ENCODE peak calls at places on chromosomes 3 and 15, in nine cellular contexts. Z is AG10803, R is upper lobe of right lung, E is WERI-Rb-1, S is kidney, A is mesenchymal stem cell, N is breast epithelium, X is GM23248, V is AG09309. F is an unnamed sample.

GRCh38 chr15:68743256-68743655 is 77.4 kb downstream of the ANP32A start:
- DNase-seq in V (no peak), S (no peak), N (no peak), R (no peak), A (no peak), Z (no peak), X (no peak), E (no peak), F (no peak)

GRCh38 chr15:29825205-29825604 is 2.9 kb upstream of the TJP1 start:
- DNase-seq in N (no peak), X (no peak), Z (peak), A (peak), E (no peak), V (no peak), R (no peak), S (no peak), F (peak)

GRCh38 chr3:775178-775885 is 317.5 kb upstream of the CNTN6 start:
- DNase-seq in Z (no peak), N (no peak), E (no peak), A (no peak), S (no peak), R (no peak), V (no peak), X (no peak), F (no peak)

GRCh38 chr3:103083848-103084631 is 649.2 kb downstream of the ZPLD1 start:
- DNase-seq in E (no peak), S (no peak), A (no peak), N (no peak), X (no peak), Z (no peak), V (no peak), R (no peak), F (no peak)

GRCh38 chr15:78950906-78951840 is 6.3 kb upstream of the CTSH start:
- DNase-seq in R (no peak), Z (peak), S (no peak), V (no peak), N (no peak), E (peak), A (peak), X (peak), F (peak)

GRCh38 chr15:74653426-74654082 is 37.9 kb downstream of the CLK3 start:
- DNase-seq in Z (peak), S (no peak), N (no peak), E (no peak), X (peak), A (peak), R (no peak), V (peak), F (peak)

GRCh38 chr15:27668471-27669220 is 430.5 kb downstream of the OCA2 start:
- DNase-seq in E (no peak), N (no peak), S (no peak), X (no peak), V (no peak), A (no peak), Z (no peak), R (no peak), F (no peak)

GRCh38 chr3:72270072-72270611 is 485.2 kb upstream of the PROK2 start:
- DNase-seq in N (peak), V (peak), R (peak), S (peak), Z (peak), X (peak), E (no peak), A (peak), F (peak)

GRCh38 chr15:66995257-66995656 is 70.1 kb upstream of the SMAD3 start:
- DNase-seq in S (no peak), R (no peak), E (no peak), X (peak), A (peak), Z (peak), V (peak), N (no peak), F (peak)

GRCh38 chr3:126511291-126511690 is 6.3 kb downstream of the UROC1 start:
- DNase-seq in N (no peak), A (no peak), R (peak), S (peak), V (no peak), Z (no peak), X (no peak), E (no peak), F (no peak)

GRCh38 chr3:123341871-123342630 is 106.8 kb downstream of the ADCY5 start:
- DNase-seq in N (no peak), R (peak), V (no peak), X (no peak), E (peak), Z (no peak), S (peak), A (no peak), F (no peak)

GRCh38 chr3:14141144-14141543 is 16.3 kb downstream of the TMEM43 start:
- DNase-seq in X (peak), A (no peak), E (no peak), N (no peak), Z (no peak), R (no peak), V (no peak), S (no peak), F (no peak)

GRCh38 chr3:198065897-198066296 is 105.9 kb downstream of the LMLN start:
- DNase-seq in E (no peak), R (no peak), A (no peak), S (no peak), Z (no peak), X (no peak), V (no peak), N (no peak), F (no peak)

GRCh38 chr3:33860355-33861047 is 62.1 kb downstream of the PDCD6IP start:
- DNase-seq in X (no peak), R (no peak), Z (no peak), N (no peak), A (no peak), V (no peak), E (no peak), S (no peak), F (no peak)

GRCh38 chr3:193897288-193897687 is 238.7 kb upstream of the HES1 start:
- DNase-seq in N (no peak), Z (no peak), R (no peak), X (no peak), A (no peak), V (no peak), E (no peak), S (no peak), F (peak)

GRCh38 chr3:183698760-183699159 is 1.2 kb downstream of the YEATS2 start:
- DNase-seq in S (no peak), Z (peak), A (peak), R (no peak), V (no peak), E (no peak), X (peak), N (no peak), F (peak)

GRCh38 chr3:183697123-183697609 is 431 bp upstream of the YEATS2 start:
- DNase-seq in E (no peak), X (no peak), R (no peak), S (no peak), Z (no peak), V (no peak), A (no peak), N (no peak), F (no peak)

GRCh38 chr3:183697610-183698317 is at the start of gene YEATS2:
- DNase-seq in N (no peak), X (peak), V (no peak), Z (peak), A (peak), S (peak), R (peak), E (peak), F (peak)

GRCh38 chr3:183698318-183698731 is 728 bp downstream of the YEATS2 start:
- DNase-seq in R (no peak), V (no peak), S (peak), N (no peak), A (peak), Z (peak), E (peak), X (peak), F (peak)

DNA sequence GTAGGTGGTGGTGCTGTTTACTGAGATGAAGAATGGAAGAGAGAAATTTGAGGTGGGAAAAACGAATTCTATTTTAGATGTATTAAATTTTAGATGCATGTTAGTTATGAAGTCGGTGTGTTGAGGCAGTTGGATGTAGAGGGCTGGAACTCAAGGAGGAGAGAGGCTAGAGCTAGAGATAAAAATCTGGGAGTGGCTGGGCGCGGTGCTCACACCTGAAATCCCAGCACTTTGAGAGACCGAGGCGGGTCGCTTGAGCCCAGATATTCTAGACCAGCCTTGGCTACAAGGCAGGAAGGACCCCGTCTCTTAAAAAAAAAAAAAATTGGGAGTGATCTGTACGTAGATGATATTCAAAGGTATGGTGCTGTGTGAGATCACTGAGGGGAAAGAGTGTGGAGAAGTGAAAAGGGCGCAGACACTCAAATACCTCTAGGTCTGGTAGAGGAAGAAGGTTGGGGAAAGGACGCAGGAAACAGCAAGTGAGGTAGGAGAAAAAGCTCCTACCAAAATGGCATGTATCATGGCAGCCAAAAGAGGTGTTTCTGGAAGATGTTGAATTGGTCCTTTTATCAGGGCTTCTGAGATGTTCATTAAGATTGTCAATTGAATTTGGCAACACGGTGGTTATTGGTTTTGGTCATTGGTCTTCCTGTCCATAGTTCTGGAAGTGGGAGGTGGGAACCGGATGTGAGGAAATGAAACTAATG is 1.8 kb downstream of the YEATS2 start:
- DNase-seq in N (no peak), V (no peak), Z (no peak), E (no peak), X (no peak), A (no peak), S (no peak), R (no peak), F (no peak)
- H3K4me3 ChIP-seq in N (peak), V (peak), Z (peak), E (peak), X (peak), A (peak), S (peak), R (peak), F (peak)

DNA sequence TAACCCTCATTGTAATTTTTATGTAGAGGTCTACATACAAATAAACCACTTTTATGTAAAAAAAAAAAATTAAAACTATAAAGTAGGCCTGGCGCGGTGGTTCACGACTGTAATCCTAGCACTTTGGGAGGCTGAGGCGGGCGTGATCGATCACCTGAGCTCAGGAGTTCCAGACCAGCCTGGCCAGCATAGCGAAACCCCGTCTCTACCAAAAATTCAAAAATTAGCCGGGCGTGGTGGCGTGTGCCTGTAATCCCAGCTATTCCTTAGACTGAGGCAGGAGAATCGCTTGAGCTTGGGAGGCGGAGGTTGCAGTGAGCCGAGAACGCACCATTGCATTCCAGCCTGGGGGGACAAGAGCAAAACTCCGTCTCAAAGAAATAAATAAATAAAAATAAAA is 766 bp upstream of the SLC12A6 start:
- DNase-seq in S (no peak), A (no peak), Z (no peak), R (no peak), X (no peak), N (no peak), E (no peak), V (no peak), F (no peak)
- H3K4me3 ChIP-seq in S (peak), A (peak), Z (peak), R (peak), X (peak), N (peak), E (no peak), V (no peak), F (peak)

GRCh38 chr15:39172380-39173281 is 408.2 kb upstream of the THBS1 start:
- DNase-seq in Z (peak), A (peak), V (no peak), X (peak), R (no peak), S (peak), E (no peak), N (no peak), F (peak)
- H3K4me3 ChIP-seq in Z (no peak), A (peak), V (no peak), X (no peak), R (no peak), S (peak), E (no peak), N (peak), F (no peak)

GRCh38 chr15:90001683-90002427 is 731 bp downstream of the ZNF710 start:
- DNase-seq in V (no peak), Z (peak), E (peak), S (peak), R (peak), X (peak), N (no peak), A (peak), F (peak)

GRCh38 chr15:90004252-90004651 is 3.1 kb downstream of the ZNF710 start:
- DNase-seq in S (no peak), E (no peak), A (no peak), Z (no peak), V (no peak), N (no peak), X (peak), R (no peak), F (no peak)

GRCh38 chr15:90001062-90001682 is at the start of gene ZNF710:
- DNase-seq in N (no peak), V (no peak), Z (peak), X (peak), A (peak), E (peak), S (peak), R (peak), F (peak)

GRCh38 chr15:90003736-90004135 is 2.6 kb downstream of the ZNF710 start:
- DNase-seq in N (no peak), V (no peak), S (no peak), Z (no peak), X (no peak), A (no peak), E (no peak), R (no peak), F (no peak)

DNA sequence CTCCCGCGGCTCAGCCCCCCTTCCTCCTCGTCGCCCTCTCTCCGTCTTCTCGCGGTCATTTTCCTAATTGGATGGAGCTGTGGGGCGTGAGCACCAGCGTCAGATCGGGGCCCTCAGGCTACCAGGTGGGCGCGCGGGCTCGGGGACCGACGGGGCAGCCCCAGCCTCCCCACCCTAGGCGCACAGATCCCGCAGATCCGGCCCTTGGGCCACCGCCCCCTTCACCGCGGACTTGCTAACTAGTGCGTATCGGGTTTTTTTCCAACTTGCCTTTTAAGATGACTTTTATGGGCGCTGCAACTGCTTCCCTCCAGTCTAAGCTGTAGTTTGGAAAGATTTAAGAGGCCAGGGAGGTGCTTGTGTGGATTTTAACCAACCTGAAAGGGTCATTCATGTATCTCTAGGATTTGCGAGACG is 1.3 kb downstream of the ZNF710 start:
- DNase-seq in Z (peak), S (peak), N (no peak), E (peak), X (peak), A (peak), V (no peak), R (peak), F (peak)
- H3K4me3 ChIP-seq in Z (peak), S (peak), N (peak), E (peak), X (peak), A (peak), V (peak), R (peak), F (peak)

DNA sequence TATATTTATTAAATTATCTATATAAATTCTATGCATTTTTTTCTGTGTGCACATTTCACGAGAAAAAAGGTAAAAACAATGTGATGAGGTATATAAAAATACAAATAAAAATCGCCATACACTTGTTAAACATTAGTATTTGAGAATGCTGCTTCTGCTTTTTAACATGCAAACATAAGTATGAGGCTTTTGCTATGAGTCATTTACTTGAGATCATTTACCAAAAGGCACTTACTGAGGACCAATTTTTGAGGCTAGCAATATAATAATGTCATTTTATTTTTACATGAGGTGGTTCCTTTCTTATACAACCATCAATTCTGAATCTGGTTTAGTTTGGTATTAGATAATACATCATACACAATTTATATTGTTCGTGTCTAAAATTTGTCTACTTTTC is 25.8 kb downstream of the DCUN1D1 start:
- DNase-seq in R (no peak), S (no peak), A (no peak), E (no peak), V (no peak), X (peak), Z (no peak), N (no peak), F (no peak)
- H3K4me3 ChIP-seq in R (no peak), S (no peak), A (no peak), E (no peak), V (no peak), X (no peak), Z (no peak), N (no peak), F (no peak)

GRCh38 chr15:89325039-89325803 is 9.4 kb downstream of the POLG start:
- DNase-seq in N (no peak), S (no peak), Z (no peak), V (no peak), E (no peak), R (no peak), X (no peak), A (no peak), F (no peak)
- H3K4me3 ChIP-seq in N (no peak), S (no peak), Z (no peak), V (no peak), E (no peak), R (no peak), X (no peak), A (no peak), F (no peak)

F was measured in choroid plexus epithelial cell.